ENCODE peak calls at places on chromosomes 7 and 10, in four cellular contexts. D is HepG2, J is K562, L is A549. O is an unnamed sample.

GRCh38 chr7:155804897-155805825 is 7.1 kb downstream of the SHH start:
- DNase-seq in D (no peak), L (peak; percentile 83), J (peak; percentile 94), O (peak; percentile 88)

GRCh38 chr10:101780818-101781654 is 2.2 kb downstream of the NPM3 start:
- DNase-seq in D (peak; percentile 35), J (peak; percentile 79), L (peak; percentile 72), O (peak; percentile 83)

GRCh38 chr7:127888411-127888810 is 142.8 kb downstream of the LRRC4 start:
- DNase-seq in D (no peak), L (no peak), J (no peak), O (no peak)

GRCh38 chr10:6838118-6838517 is 258.0 kb upstream of the PRKCQ start:
- DNase-seq in D (peak; percentile 1), L (peak; percentile 45), J (no peak), O (peak; percentile 9)

GRCh38 chr10:120161116-120161515 is 268.6 kb downstream of the SEC23IP start:
- DNase-seq in L (no peak), D (no peak), J (no peak), O (no peak)

GRCh38 chr10:12337407-12337806 is 11.9 kb upstream of the CAMK1D start:
- DNase-seq in D (no peak), J (no peak), L (no peak), O (no peak)

GRCh38 chr10:92591550-92592140 is 1.3 kb upstream of the KIF11 start:
- DNase-seq in J (peak; percentile 70), D (peak; percentile 74), L (peak; percentile 96), O (peak; percentile 98)

GRCh38 chr10:30185916-30186315 is 126.5 kb upstream of the JCAD start:
- DNase-seq in L (no peak), J (no peak), D (no peak), O (no peak)

GRCh38 chr7:33965116-33965827 is 59.9 kb downstream of the BMPER start:
- DNase-seq in D (no peak), J (no peak), L (no peak), O (no peak)

GRCh38 chr7:18330563-18330962 is 165.0 kb upstream of the HDAC9 start:
- DNase-seq in D (no peak), L (no peak), J (no peak), O (no peak)

GRCh38 chr10:91980319-91980718 is 56.7 kb downstream of the BTAF1 start:
- DNase-seq in D (no peak), L (no peak), J (no peak), O (no peak)

GRCh38 chr10:102837230-102837721 is at the start of gene CYP17A1:
- DNase-seq in L (no peak), J (peak; percentile 47), D (no peak), O (no peak)

GRCh38 chr10:96243296-96243695 is 28.1 kb downstream of the BLNK start:
- DNase-seq in D (no peak), J (no peak), L (no peak), O (no peak)

GRCh38 chr7:128115326-128115820 is 84.1 kb upstream of the LRRC4 start:
- DNase-seq in L (no peak), D (no peak), J (no peak), O (no peak)

GRCh38 chr7:41241641-41242040 is 461.2 kb downstream of the INHBA start:
- DNase-seq in L (no peak), J (no peak), D (no peak), O (peak; percentile 14)

GRCh38 chr10:30176182-30176581 is 116.8 kb upstream of the JCAD start:
- DNase-seq in D (no peak), J (no peak), L (no peak), O (no peak)

GRCh38 chr7:6392712-6393666 is 54.8 kb downstream of the DAGLB start:
- DNase-seq in J (peak; percentile 92), D (no peak), L (peak; percentile 81), O (peak; percentile 62)

GRCh38 chr10:132946311-132946710 is 3.9 kb upstream of the CFAP46 start:
- DNase-seq in J (no peak), D (no peak), L (no peak), O (no peak)

GRCh38 chr10:128219295-128219694 is 93.1 kb upstream of the MKI67 start:
- DNase-seq in J (no peak), L (no peak), D (no peak), O (no peak)

GRCh38 chr7:120931243-120931642 is 19.3 kb upstream of the ING3 start:
- DNase-seq in L (no peak), D (no peak), J (no peak), O (no peak)

GRCh38 chr7:36154255-36155212 is 1.5 kb downstream of the EEPD1 start:
- DNase-seq in J (no peak), D (no peak), L (no peak), O (no peak)
- TF ChIP-seq MYC in J (no peak), D (no peak), L (no peak), O (no peak)

DNA sequence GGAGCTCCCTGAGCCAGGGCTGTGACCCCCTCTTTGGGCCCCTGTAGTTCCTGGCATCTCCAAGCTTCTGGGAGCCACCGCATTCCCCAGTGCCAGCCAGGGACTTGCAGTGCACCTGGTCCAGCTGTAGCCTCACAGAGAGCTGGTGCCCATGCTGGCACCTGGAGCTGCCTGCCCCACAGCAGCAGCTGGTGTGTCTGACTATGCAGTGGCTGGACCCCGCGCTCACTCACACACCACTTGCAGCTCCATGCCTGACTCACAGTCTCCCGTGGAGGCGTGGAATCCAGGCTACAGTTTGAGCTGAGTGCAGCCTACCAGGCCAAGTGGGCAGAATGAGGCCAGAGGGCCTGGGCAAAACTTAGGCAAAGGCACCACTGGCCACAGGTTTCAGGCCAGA is 102.2 kb upstream of the NAMPT start:
- DNase-seq in L (no peak), D (no peak), J (no peak), O (no peak)
- TF ChIP-seq CTCF in L (no peak), D (no peak), J (no peak), O (no peak)

GRCh38 chr7:124276005-124276606 is 243.2 kb upstream of the TMEM229A start:
- DNase-seq in L (peak; percentile 32), J (peak; percentile 24), D (peak; percentile 29), O (peak; percentile 53)
- TF ChIP-seq MYC in L (no peak), J (no peak), D (no peak), O (no peak)

GRCh38 chr7:73560035-73560835 is 2.7 kb upstream of the BCL7B start:
- DNase-seq in L (peak; percentile 67), D (peak; percentile 46), J (no peak), O (peak; percentile 79)
- TF ChIP-seq CTCF in L (no peak), D (no peak), J (no peak), O (no peak)

GRCh38 chr10:3398825-3399646 is 226.5 kb upstream of the PITRM1 start:
- DNase-seq in J (no peak), D (peak; percentile 84), L (no peak), O (no peak)
- TF ChIP-seq MYC in J (no peak), D (no peak), L (no peak), O (no peak)

GRCh38 chr7:154571772-154572171 is 431.2 kb downstream of the PAXIP1 start:
- DNase-seq in J (no peak), L (no peak), D (no peak), O (no peak)

GRCh38 chr7:154569916-154570315 is 433.0 kb downstream of the PAXIP1 start:
- DNase-seq in J (no peak), D (no peak), L (no peak), O (no peak)

GRCh38 chr7:154564676-154565075 is 438.2 kb downstream of the PAXIP1 start:
- DNase-seq in L (no peak), J (no peak), D (no peak), O (no peak)

GRCh38 chr7:154568346-154568745 is 434.6 kb downstream of the PAXIP1 start:
- DNase-seq in L (no peak), J (no peak), D (no peak), O (no peak)

DNA sequence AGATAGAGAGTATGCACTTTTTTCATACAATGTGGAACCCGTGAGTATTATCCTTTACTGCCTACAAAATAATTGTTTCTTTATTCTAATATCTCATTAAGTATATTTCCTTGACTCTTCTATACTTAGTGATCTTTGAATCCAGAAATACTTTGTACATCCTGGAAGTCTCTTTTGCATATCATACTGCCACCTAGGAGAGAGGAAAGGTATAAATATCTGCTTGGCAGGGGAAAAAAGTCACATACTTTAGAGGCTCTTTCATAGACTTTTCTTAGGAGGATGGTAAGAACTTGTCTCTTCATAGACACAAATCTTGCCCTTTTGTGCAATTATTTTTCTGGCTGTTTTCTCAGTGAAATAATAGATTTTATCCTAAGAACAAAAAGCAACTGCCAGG is 436.0 kb downstream of the PAXIP1 start:
- DNase-seq in L (no peak), J (no peak), D (no peak), O (no peak)
- TF ChIP-seq CTCF in L (peak; percentile 7), J (peak; percentile 45), D (peak; percentile 6), O (peak; percentile 12)

GRCh38 chr10:124494050-124494807 is 32.6 kb downstream of the LHPP start:
- DNase-seq in D (no peak), J (no peak), L (no peak), O (no peak)
- TF ChIP-seq MYC in D (no peak), J (no peak), L (no peak), O (no peak)

DNA sequence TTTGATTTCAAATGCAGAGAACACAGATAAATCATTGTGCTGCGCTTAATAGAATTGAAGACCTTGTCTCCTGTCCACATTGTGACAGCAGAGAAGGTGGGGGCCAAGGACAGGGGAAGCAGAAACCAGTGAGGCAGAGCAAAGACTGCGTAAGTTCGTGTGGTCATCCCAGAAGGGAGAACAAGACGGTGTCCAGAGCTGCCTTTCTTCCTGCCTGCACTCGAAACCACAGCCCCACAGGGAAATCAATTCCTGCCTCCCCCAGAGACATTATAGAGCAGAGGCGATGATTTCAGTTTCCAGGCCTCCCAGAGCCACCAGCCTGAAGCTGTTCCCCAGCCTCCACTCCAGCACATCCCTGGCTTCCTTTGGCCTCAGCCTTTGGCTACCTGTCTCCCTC is 39.7 kb upstream of the UCN3 start:
- DNase-seq in D (no peak), J (no peak), L (no peak), O (peak; percentile 63)
- TF ChIP-seq CTCF in D (no peak), J (no peak), L (no peak), O (no peak)

O was measured in NB4.